ENCODE peak calls at places on chromosomes 3 and 15, in ten cellular contexts. J, Z, F, G, X, I, P, W, S and B are unnamed samples.
A peak's percentile ranks its signal among the peaks of the same experiment; 100 is the strongest.

GRCh38 chr15:91922701-91923279 is 69.3 kb downstream of the SLCO3A1 start:
- DNase-seq in X (no peak), W (no peak), P (no peak), F (no peak), S (peak; percentile 54), I (no peak), J (no peak), G (no peak), Z (no peak), B (no peak)

GRCh38 chr3:170907519-170908234 is 760 bp downstream of the EIF5A2 start:
- DNase-seq in S (peak; percentile 83), I (no peak), G (no peak), Z (no peak), W (no peak), J (no peak), P (no peak), F (no peak), X (no peak), B (peak; percentile 3)

GRCh38 chr3:183295211-183295610 is 42.2 kb downstream of the B3GNT5 start:
- DNase-seq in G (peak; percentile 57), P (no peak), I (no peak), W (peak; percentile 96), Z (peak; percentile 54), X (peak; percentile 46), S (no peak), F (peak; percentile 63), J (no peak), B (no peak)

GRCh38 chr3:169627789-169628188 is 35.7 kb downstream of the MECOM start:
- DNase-seq in S (no peak), F (no peak), J (no peak), I (no peak), G (peak; percentile 71), Z (peak; percentile 57), X (no peak), P (no peak), W (peak; percentile 89), B (no peak)

GRCh38 chr3:144900366-144900765 is 928.7 kb downstream of the DIPK2A start:
- DNase-seq in W (no peak), S (no peak), F (no peak), I (no peak), P (no peak), Z (no peak), J (no peak), X (no peak), G (no peak), B (no peak)

GRCh38 chr3:53038679-53039375 is 7.0 kb downstream of the SFMBT1 start:
- DNase-seq in I (no peak), P (no peak), F (no peak), W (peak; percentile 25), G (no peak), J (no peak), X (no peak), Z (no peak), S (no peak), B (no peak)

GRCh38 chr15:29141206-29141907 is 128.3 kb downstream of the NSMCE3 start:
- DNase-seq in G (no peak), X (no peak), Z (no peak), S (peak; percentile 74), I (no peak), W (peak; percentile 44), F (no peak), J (no peak), P (no peak), B (no peak)

GRCh38 chr15:77295446-77295845 is 124.5 kb downstream of the PEAK1 start:
- DNase-seq in F (no peak), Z (no peak), J (no peak), X (no peak), P (no peak), S (no peak), W (peak; percentile 16), G (no peak), I (no peak), B (peak; percentile 10)

GRCh38 chr15:72176743-72177142 is 20.8 kb downstream of the GRAMD2A start:
- DNase-seq in W (no peak), S (peak; percentile 36), I (no peak), G (no peak), X (no peak), J (no peak), F (no peak), P (no peak), Z (no peak), B (no peak)

GRCh38 chr15:64452988-64453688 is 7.2 kb upstream of the ZNF609 start:
- DNase-seq in G (no peak), W (no peak), P (peak; percentile 43), S (no peak), X (peak; percentile 64), Z (no peak), I (no peak), F (no peak), J (no peak), B (no peak)

GRCh38 chr3:188546835-188547670 is 393.1 kb downstream of the LPP start:
- DNase-seq in Z (no peak), I (peak; percentile 55), P (no peak), J (no peak), G (no peak), F (no peak), X (no peak), W (peak; percentile 73), S (no peak), B (no peak)

GRCh38 chr3:195236801-195237570 is 34.0 kb downstream of the XXYLT1 start:
- DNase-seq in Z (peak; percentile 14), J (no peak), X (peak; percentile 1), S (peak; percentile 75), F (peak; percentile 3), W (no peak), I (no peak), G (peak; percentile 34), P (no peak), B (no peak)

GRCh38 chr3:126293370-126294082 is 63.7 kb downstream of the KLF15 start:
- DNase-seq in G (peak; percentile 84), J (no peak), I (no peak), P (no peak), F (no peak), Z (peak; percentile 79), X (no peak), S (peak; percentile 65), W (peak; percentile 66), B (no peak)

GRCh38 chr3:10180738-10181295 is 16.1 kb downstream of the IRAK2 start:
- DNase-seq in J (no peak), W (no peak), Z (no peak), I (no peak), F (no peak), X (no peak), G (no peak), P (no peak), S (no peak), B (no peak)
- H3K4me3 ChIP-seq in J (no peak overlapping the region), W (no peak overlapping the region), Z (no peak overlapping the region), I (no peak overlapping the region), F (no peak overlapping the region), X (no peak overlapping the region), G (no peak overlapping the region), P (no peak overlapping the region), S (no peak overlapping the region), B (no peak overlapping the region)

DNA sequence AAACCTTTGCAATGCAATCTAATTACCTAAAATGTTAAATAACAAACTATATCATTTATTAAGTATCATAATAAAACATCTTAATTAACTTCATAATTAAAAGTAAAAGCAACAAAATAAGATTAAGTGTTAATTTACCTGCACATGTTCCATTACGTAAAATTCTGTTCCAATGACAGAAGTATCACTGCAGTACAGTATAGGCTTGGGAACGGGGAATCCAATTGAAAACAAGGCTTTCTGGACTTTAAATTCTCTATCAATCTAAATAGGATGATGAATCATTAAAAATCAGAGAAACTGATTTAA is 17.1 kb downstream of the ACAD11 start:
- DNase-seq in X (no peak), P (no peak), G (no peak), S (no peak), Z (no peak), I (no peak), W (no peak), J (no peak), F (no peak), B (no peak)
- TF ChIP-seq CTCF in X (peak; percentile 6), P (no peak), G (no peak), S (no peak), Z (no peak), I (peak; percentile 58), W (no peak), J (no peak), F (no peak), B (no peak)

GRCh38 chr15:80694624-80695098 is 449 bp upstream of the ABHD17C start:
- DNase-seq in I (no peak), S (no peak), X (peak; percentile 41), G (peak; percentile 53), P (no peak), J (peak; percentile 44), W (no peak), F (no peak), Z (no peak), B (no peak)
- H3K4me3 ChIP-seq in I (peak overlapping the region; percentile 84), S (peak overlapping the region; percentile 74), X (peak overlapping the region; percentile 60), G (peak overlapping the region; percentile 77), P (peak overlapping the region; percentile 64), J (peak overlapping the region; percentile 67), W (peak overlapping the region; percentile 61), F (peak overlapping the region; percentile 44), Z (peak overlapping the region; percentile 75), B (peak overlapping the region; percentile 72)

GRCh38 chr3:62110801-62111200 is 262.5 kb downstream of the FEZF2 start:
- DNase-seq in W (no peak), J (no peak), Z (no peak), S (no peak), P (no peak), F (no peak), I (no peak), G (no peak), X (no peak), B (no peak)

GRCh38 chr3:62113092-62113491 is 260.3 kb downstream of the FEZF2 start:
- DNase-seq in G (no peak), W (no peak), Z (no peak), I (no peak), X (no peak), F (no peak), P (no peak), S (no peak), J (no peak), B (no peak)

GRCh38 chr3:62109534-62109933 is 263.8 kb downstream of the FEZF2 start:
- DNase-seq in P (no peak), S (no peak), G (no peak), J (no peak), W (peak; percentile 50), I (no peak), X (no peak), Z (peak; percentile 34), F (no peak), B (peak; percentile 20)
- TF ChIP-seq CTCF in P (peak; percentile 13), S (no peak), G (no peak), J (no peak), W (no peak), I (no peak), X (no peak), Z (no peak), F (no peak), B (no peak)